ENCODE peak calls at places on chromosomes 12 and 14, in five cellular contexts. One of them, this sample, is unnamed.

GRCh38 chr12:113050808-113051207 is 5.7 kb upstream of the DTX1 start:
- DNase-seq in heart right ventricle: no peak
- DNase-seq in stomach: no peak
- DNase-seq in GM12878: no peak
- DNase-seq in heart left ventricle: no peak
- DNase-seq in this sample: no peak

GRCh38 chr14:52950898-52951729 is at the start of gene FERMT2:
- DNase-seq in heart right ventricle: peak
- DNase-seq in stomach: peak
- DNase-seq in heart left ventricle: peak
- DNase-seq in GM12878: no peak
- DNase-seq in this sample: peak

GRCh38 chr12:79690606-79691298 is at the start of gene PAWR:
- DNase-seq in stomach: peak
- DNase-seq in GM12878: no peak
- DNase-seq in heart right ventricle: peak
- DNase-seq in heart left ventricle: peak
- DNase-seq in this sample: peak

GRCh38 chr14:95526483-95527391 is 8.1 kb upstream of the GLRX5 start:
- DNase-seq in heart right ventricle: no peak
- DNase-seq in stomach: no peak
- DNase-seq in heart left ventricle: no peak
- DNase-seq in GM12878: no peak
- DNase-seq in this sample: peak

GRCh38 chr14:22391908-22392307 is 197.1 kb downstream of the DAD1 start:
- DNase-seq in heart right ventricle: peak
- DNase-seq in heart left ventricle: no peak
- DNase-seq in GM12878: peak
- DNase-seq in stomach: peak
- DNase-seq in this sample: peak

GRCh38 chr14:69363055-69363454 is 35.0 kb downstream of the ERH start:
- DNase-seq in stomach: no peak
- DNase-seq in GM12878: no peak
- DNase-seq in heart left ventricle: no peak
- DNase-seq in heart right ventricle: peak
- DNase-seq in this sample: peak

GRCh38 chr12:50924131-50924438 is 28.3 kb upstream of the HIGD1C start:
- DNase-seq in heart left ventricle: no peak
- DNase-seq in GM12878: no peak
- DNase-seq in heart right ventricle: no peak
- DNase-seq in stomach: no peak
- DNase-seq in this sample: no peak

GRCh38 chr14:60946773-60947172 is 34.1 kb downstream of the TRMT5 start:
- DNase-seq in heart left ventricle: no peak
- DNase-seq in heart right ventricle: no peak
- DNase-seq in GM12878: no peak
- DNase-seq in stomach: no peak
- DNase-seq in this sample: no peak

GRCh38 chr14:34770901-34771300 is 56.5 kb upstream of the CFL2 start:
- DNase-seq in GM12878: no peak
- DNase-seq in heart right ventricle: no peak
- DNase-seq in heart left ventricle: no peak
- DNase-seq in stomach: no peak
- DNase-seq in this sample: no peak

GRCh38 chr12:1966561-1967211 is 37.6 kb downstream of the DCP1B start:
- DNase-seq in heart right ventricle: no peak
- DNase-seq in heart left ventricle: no peak
- DNase-seq in stomach: no peak
- DNase-seq in GM12878: no peak
- DNase-seq in this sample: no peak

GRCh38 chr14:42742084-42742483 is 1135.4 kb downstream of the LRFN5 start:
- DNase-seq in GM12878: no peak
- DNase-seq in heart left ventricle: no peak
- DNase-seq in stomach: no peak
- DNase-seq in heart right ventricle: no peak
- DNase-seq in this sample: no peak

GRCh38 chr12:12079291-12079690 is 8.6 kb downstream of the BCL2L14 start:
- DNase-seq in heart left ventricle: no peak
- DNase-seq in stomach: no peak
- DNase-seq in GM12878: no peak
- DNase-seq in heart right ventricle: no peak
- DNase-seq in this sample: peak

GRCh38 chr14:76957224-76957881 is 71.2 kb downstream of the IRF2BPL start:
- DNase-seq in heart right ventricle: no peak
- DNase-seq in GM12878: no peak
- DNase-seq in heart left ventricle: no peak
- DNase-seq in stomach: no peak
- DNase-seq in this sample: no peak

GRCh38 chr14:76955575-76956252 is 72.8 kb downstream of the IRF2BPL start:
- DNase-seq in heart left ventricle: no peak
- DNase-seq in heart right ventricle: no peak
- DNase-seq in stomach: no peak
- DNase-seq in GM12878: peak
- DNase-seq in this sample: peak

GRCh38 chr14:76954791-76955190 is 73.7 kb downstream of the IRF2BPL start:
- DNase-seq in heart left ventricle: no peak
- DNase-seq in GM12878: no peak
- DNase-seq in heart right ventricle: no peak
- DNase-seq in stomach: no peak
- DNase-seq in this sample: no peak

GRCh38 chr14:76958020-76958965 is 70.2 kb downstream of the IRF2BPL start:
- DNase-seq in heart left ventricle: no peak
- DNase-seq in GM12878: no peak
- DNase-seq in heart right ventricle: no peak
- DNase-seq in stomach: no peak
- DNase-seq in this sample: no peak

GRCh38 chr14:76956253-76957090 is 72.0 kb downstream of the IRF2BPL start:
- DNase-seq in GM12878: no peak
- DNase-seq in heart left ventricle: peak
- DNase-seq in stomach: peak
- DNase-seq in heart right ventricle: peak
- DNase-seq in this sample: peak
- TF ChIP-seq CTCF in GM12878: no peak
- TF ChIP-seq CTCF in heart left ventricle: no peak
- TF ChIP-seq CTCF in stomach: no peak
- TF ChIP-seq CTCF in heart right ventricle: no peak
- TF ChIP-seq CTCF in this sample: no peak

DNA sequence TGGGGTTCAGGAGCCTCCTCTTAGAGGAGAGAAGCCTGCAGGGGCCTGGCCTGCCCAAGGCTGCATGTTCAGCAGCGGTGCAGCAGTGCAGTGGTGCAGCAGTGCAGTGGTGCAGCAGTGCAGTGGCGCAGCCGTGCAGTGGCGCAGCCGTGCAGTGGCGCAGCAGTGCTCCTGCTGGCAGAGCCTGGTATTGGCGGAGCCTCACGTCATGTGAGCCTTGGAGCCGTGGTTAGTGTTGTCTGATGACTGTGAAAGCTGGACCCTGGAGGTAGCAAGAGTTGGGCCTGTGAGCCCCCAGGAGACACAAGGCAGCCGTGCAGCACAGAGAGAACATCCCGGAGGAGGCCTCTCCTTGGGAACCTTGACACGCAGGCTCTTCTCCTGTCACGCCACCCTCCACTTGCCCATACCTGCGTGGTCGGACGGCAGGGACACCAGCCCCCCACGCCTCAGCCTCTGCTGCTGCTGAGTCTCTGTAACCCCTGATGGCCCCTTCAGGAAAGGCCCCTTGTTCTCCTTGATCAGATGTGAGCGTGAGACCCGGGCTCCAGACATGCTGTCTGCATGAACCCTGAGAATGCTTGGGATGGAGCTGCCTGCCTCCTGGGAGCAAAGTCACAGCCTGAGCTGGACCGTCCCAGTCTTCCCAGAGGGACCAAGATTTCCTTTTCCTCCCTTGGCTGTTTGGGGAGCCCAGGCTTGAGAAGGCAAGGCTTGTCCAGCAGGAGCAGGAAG is 193.7 kb downstream of the KIF26A start:
- DNase-seq in heart left ventricle: no peak
- DNase-seq in GM12878: no peak
- DNase-seq in stomach: peak
- DNase-seq in heart right ventricle: no peak
- DNase-seq in this sample: no peak
- TF ChIP-seq CTCF in heart left ventricle: no peak
- TF ChIP-seq CTCF in GM12878: peak
- TF ChIP-seq CTCF in stomach: no peak
- TF ChIP-seq CTCF in heart right ventricle: no peak
- TF ChIP-seq CTCF in this sample: no peak

DNA sequence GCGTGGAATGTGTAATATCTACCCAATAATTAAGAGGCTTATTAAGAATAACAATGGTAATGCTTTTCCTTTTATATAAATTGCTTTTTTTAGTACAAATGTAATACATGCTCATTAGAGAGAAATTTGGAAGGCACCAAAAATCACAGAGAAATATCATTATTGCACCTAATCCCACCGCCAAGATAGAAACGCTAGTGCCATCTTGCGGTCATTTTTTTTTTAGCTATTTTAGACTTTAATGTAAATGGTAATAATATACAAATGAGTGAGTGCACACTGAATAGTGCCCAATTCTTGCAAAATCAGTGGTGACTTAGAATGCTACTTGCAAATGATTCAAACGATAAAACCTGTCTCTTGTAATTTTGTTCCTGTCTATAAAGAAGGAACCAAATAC is 576.8 kb upstream of the TMEM132C start:
- DNase-seq in heart left ventricle: no peak
- DNase-seq in stomach: no peak
- DNase-seq in heart right ventricle: no peak
- DNase-seq in GM12878: no peak
- DNase-seq in this sample: no peak
- TF ChIP-seq CTCF in heart left ventricle: peak
- TF ChIP-seq CTCF in stomach: no peak
- TF ChIP-seq CTCF in heart right ventricle: no peak
- TF ChIP-seq CTCF in GM12878: no peak
- TF ChIP-seq CTCF in this sample: peak

DNA sequence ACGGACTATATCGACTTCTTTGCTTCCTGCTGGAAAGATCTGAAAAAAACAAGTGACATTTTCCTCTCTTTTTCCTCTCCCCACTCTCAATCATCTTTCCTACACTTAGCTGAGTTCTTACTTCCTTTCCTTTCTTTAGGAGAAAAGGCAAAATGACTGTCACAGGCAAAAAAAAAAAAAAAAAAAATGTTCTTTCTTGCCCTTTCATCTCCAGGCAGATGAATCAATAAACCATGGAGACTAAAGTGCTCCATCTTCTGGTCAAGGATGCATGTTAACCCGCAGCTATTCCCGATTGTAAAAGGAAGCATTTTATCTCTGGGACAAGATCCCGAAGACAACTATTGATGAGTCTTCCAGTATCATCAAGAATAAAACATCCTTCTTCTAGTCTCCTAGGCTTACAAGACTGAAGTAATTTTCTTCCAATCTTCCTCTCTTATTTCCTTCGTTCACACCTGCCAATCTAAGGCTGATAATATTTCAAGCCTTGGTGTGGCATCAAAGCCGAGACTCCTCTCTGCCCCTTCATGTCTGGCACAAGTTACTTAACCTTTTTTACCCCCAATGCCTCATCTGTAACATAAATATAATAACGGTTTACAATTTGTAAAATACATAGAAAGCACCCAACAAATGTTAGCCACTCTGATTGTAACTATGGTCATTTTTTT is 94.2 kb upstream of the PLEKHG7 start:
- DNase-seq in stomach: no peak
- DNase-seq in heart right ventricle: no peak
- DNase-seq in GM12878: peak
- DNase-seq in heart left ventricle: no peak
- DNase-seq in this sample: peak
- TF ChIP-seq CTCF in stomach: no peak
- TF ChIP-seq CTCF in heart right ventricle: peak
- TF ChIP-seq CTCF in GM12878: peak
- TF ChIP-seq CTCF in heart left ventricle: peak
- TF ChIP-seq CTCF in this sample: peak